ENCODE peak calls at places on chromosomes 16 and 17, in eight cellular contexts. One of them, this sample, is unnamed. For H3K27me3, the result is how much of the 10 kb centered on the place peaks cover.

GRCh38 chr16:58678716-58679115 is 5.9 kb downstream of the SLC38A7 start:
- DNase-seq in dorsolateral prefrontal cortex: peak
- DNase-seq in A673: no peak
- DNase-seq in Karpas-422: peak
- DNase-seq in fibroblast of lung: peak
- DNase-seq in tibial nerve: no peak
- DNase-seq in right lobe of liver: peak
- DNase-seq in left lung: no peak
- DNase-seq in this sample: no peak

GRCh38 chr17:46818929-46819859 is 702 bp upstream of the WNT3 start:
- DNase-seq in left lung: no peak
- DNase-seq in right lobe of liver: no peak
- DNase-seq in fibroblast of lung: no peak
- DNase-seq in Karpas-422: no peak
- DNase-seq in A673: no peak
- DNase-seq in dorsolateral prefrontal cortex: no peak
- DNase-seq in tibial nerve: no peak
- DNase-seq in this sample: no peak

GRCh38 chr17:4556996-4557395 is 1.8 kb upstream of the MYBBP1A start:
- DNase-seq in tibial nerve: no peak
- DNase-seq in fibroblast of lung: no peak
- DNase-seq in dorsolateral prefrontal cortex: no peak
- DNase-seq in A673: no peak
- DNase-seq in right lobe of liver: no peak
- DNase-seq in Karpas-422: no peak
- DNase-seq in left lung: no peak
- DNase-seq in this sample: no peak

GRCh38 chr17:8055851-8056231 is 17.0 kb downstream of the ALOX15B start:
- DNase-seq in Karpas-422: no peak
- DNase-seq in right lobe of liver: no peak
- DNase-seq in dorsolateral prefrontal cortex: peak
- DNase-seq in A673: no peak
- DNase-seq in left lung: no peak
- DNase-seq in tibial nerve: no peak
- DNase-seq in fibroblast of lung: no peak
- DNase-seq in this sample: no peak

GRCh38 chr16:24538756-24539294 is 541 bp upstream of the RBBP6 start:
- DNase-seq in left lung: no peak
- DNase-seq in fibroblast of lung: no peak
- DNase-seq in dorsolateral prefrontal cortex: no peak
- DNase-seq in Karpas-422: no peak
- DNase-seq in A673: no peak
- DNase-seq in tibial nerve: no peak
- DNase-seq in right lobe of liver: no peak
- DNase-seq in this sample: no peak

GRCh38 chr17:36094746-36095145 is 4.8 kb upstream of the CCL3 start:
- DNase-seq in fibroblast of lung: no peak
- DNase-seq in left lung: no peak
- DNase-seq in right lobe of liver: no peak
- DNase-seq in tibial nerve: no peak
- DNase-seq in dorsolateral prefrontal cortex: no peak
- DNase-seq in Karpas-422: no peak
- DNase-seq in A673: no peak
- DNase-seq in this sample: no peak

GRCh38 chr17:81960130-81960958 is 643 bp downstream of the NOTUM start:
- DNase-seq in tibial nerve: no peak
- DNase-seq in dorsolateral prefrontal cortex: no peak
- DNase-seq in left lung: no peak
- DNase-seq in fibroblast of lung: no peak
- DNase-seq in Karpas-422: no peak
- DNase-seq in A673: no peak
- DNase-seq in right lobe of liver: peak
- DNase-seq in this sample: no peak

GRCh38 chr16:19071811-19072777 is 4.7 kb downstream of the COQ7 start:
- DNase-seq in tibial nerve: peak
- DNase-seq in A673: peak
- DNase-seq in left lung: no peak
- DNase-seq in fibroblast of lung: peak
- DNase-seq in dorsolateral prefrontal cortex: no peak
- DNase-seq in right lobe of liver: no peak
- DNase-seq in Karpas-422: peak
- DNase-seq in this sample: peak

GRCh38 chr17:30309591-30309990 is 17.8 kb upstream of the BLMH start:
- DNase-seq in tibial nerve: no peak
- DNase-seq in A673: no peak
- DNase-seq in fibroblast of lung: no peak
- DNase-seq in right lobe of liver: no peak
- DNase-seq in dorsolateral prefrontal cortex: no peak
- DNase-seq in left lung: no peak
- DNase-seq in Karpas-422: no peak
- DNase-seq in this sample: no peak

GRCh38 chr16:87778830-87779579 is 13.2 kb upstream of the KLHDC4 start:
- DNase-seq in A673: peak
- DNase-seq in right lobe of liver: peak
- DNase-seq in tibial nerve: peak
- DNase-seq in left lung: peak
- DNase-seq in fibroblast of lung: peak
- DNase-seq in dorsolateral prefrontal cortex: peak
- DNase-seq in Karpas-422: peak
- DNase-seq in this sample: peak

GRCh38 chr17:30450125-30451027 is 26.8 kb upstream of the GOSR1 start:
- DNase-seq in dorsolateral prefrontal cortex: no peak
- DNase-seq in A673: no peak
- DNase-seq in left lung: no peak
- DNase-seq in Karpas-422: no peak
- DNase-seq in fibroblast of lung: peak
- DNase-seq in right lobe of liver: no peak
- DNase-seq in tibial nerve: no peak
- DNase-seq in this sample: no peak

GRCh38 chr17:47427985-47428384 is 102.9 kb upstream of the NPEPPS start:
- DNase-seq in right lobe of liver: no peak
- DNase-seq in left lung: no peak
- DNase-seq in A673: no peak
- DNase-seq in dorsolateral prefrontal cortex: no peak
- DNase-seq in tibial nerve: no peak
- DNase-seq in fibroblast of lung: no peak
- DNase-seq in Karpas-422: no peak
- DNase-seq in this sample: peak

GRCh38 chr16:6482861-6483530 is 849.6 kb upstream of the RBFOX1 start:
- DNase-seq in Karpas-422: no peak
- DNase-seq in right lobe of liver: no peak
- DNase-seq in dorsolateral prefrontal cortex: peak
- DNase-seq in A673: no peak
- DNase-seq in left lung: peak
- DNase-seq in fibroblast of lung: no peak
- DNase-seq in tibial nerve: no peak
- DNase-seq in this sample: no peak

GRCh38 chr17:64455993-64456885 is 7.3 kb downstream of the MILR1 start:
- DNase-seq in tibial nerve: no peak
- DNase-seq in Karpas-422: peak
- DNase-seq in dorsolateral prefrontal cortex: no peak
- DNase-seq in fibroblast of lung: no peak
- DNase-seq in A673: no peak
- DNase-seq in right lobe of liver: no peak
- DNase-seq in left lung: no peak
- DNase-seq in this sample: no peak

GRCh38 chr16:63217011-63217410 is 1180.8 kb upstream of the CDH8 start:
- DNase-seq in fibroblast of lung: no peak
- DNase-seq in dorsolateral prefrontal cortex: no peak
- DNase-seq in Karpas-422: no peak
- DNase-seq in tibial nerve: no peak
- DNase-seq in A673: peak
- DNase-seq in left lung: no peak
- DNase-seq in right lobe of liver: no peak
- DNase-seq in this sample: no peak

GRCh38 chr17:71828182-71828596 is 292.6 kb upstream of the SOX9 start:
- DNase-seq in right lobe of liver: no peak
- DNase-seq in fibroblast of lung: no peak
- DNase-seq in left lung: no peak
- DNase-seq in tibial nerve: no peak
- DNase-seq in dorsolateral prefrontal cortex: peak
- DNase-seq in A673: peak
- DNase-seq in Karpas-422: no peak
- DNase-seq in this sample: no peak

GRCh38 chr16:86150646-86151371 is 251.8 kb downstream of the IRF8 start:
- DNase-seq in dorsolateral prefrontal cortex: no peak
- DNase-seq in left lung: no peak
- DNase-seq in Karpas-422: no peak
- DNase-seq in right lobe of liver: no peak
- DNase-seq in fibroblast of lung: no peak
- DNase-seq in A673: no peak
- DNase-seq in tibial nerve: no peak
- DNase-seq in this sample: no peak
- H3K27me3 ChIP-seq in dorsolateral prefrontal cortex: under half
- H3K27me3 ChIP-seq in left lung: under half
- H3K27me3 ChIP-seq in Karpas-422: under half
- H3K27me3 ChIP-seq in right lobe of liver: under half
- H3K27me3 ChIP-seq in fibroblast of lung: under half
- H3K27me3 ChIP-seq in A673: half or more
- H3K27me3 ChIP-seq in tibial nerve: under half
- H3K27me3 ChIP-seq in this sample: under half

GRCh38 chr16:79795556-79795955 is 195.0 kb upstream of the MAF start:
- DNase-seq in right lobe of liver: no peak
- DNase-seq in Karpas-422: no peak
- DNase-seq in A673: no peak
- DNase-seq in tibial nerve: no peak
- DNase-seq in left lung: no peak
- DNase-seq in dorsolateral prefrontal cortex: no peak
- DNase-seq in fibroblast of lung: no peak
- DNase-seq in this sample: no peak

GRCh38 chr16:79797486-79797885 is 196.9 kb upstream of the MAF start:
- DNase-seq in A673: no peak
- DNase-seq in left lung: no peak
- DNase-seq in right lobe of liver: no peak
- DNase-seq in dorsolateral prefrontal cortex: no peak
- DNase-seq in fibroblast of lung: no peak
- DNase-seq in Karpas-422: no peak
- DNase-seq in tibial nerve: no peak
- DNase-seq in this sample: no peak

GRCh38 chr16:79800016-79800608 is 199.6 kb upstream of the MAF start:
- DNase-seq in tibial nerve: no peak
- DNase-seq in left lung: no peak
- DNase-seq in A673: no peak
- DNase-seq in right lobe of liver: no peak
- DNase-seq in Karpas-422: no peak
- DNase-seq in dorsolateral prefrontal cortex: no peak
- DNase-seq in fibroblast of lung: no peak
- DNase-seq in this sample: no peak

GRCh38 chr16:79801550-79802090 is 201.1 kb upstream of the MAF start:
- DNase-seq in right lobe of liver: no peak
- DNase-seq in fibroblast of lung: no peak
- DNase-seq in A673: no peak
- DNase-seq in tibial nerve: no peak
- DNase-seq in dorsolateral prefrontal cortex: no peak
- DNase-seq in left lung: no peak
- DNase-seq in Karpas-422: no peak
- DNase-seq in this sample: no peak

GRCh38 chr16:79798416-79799053 is 198.0 kb upstream of the MAF start:
- DNase-seq in tibial nerve: no peak
- DNase-seq in Karpas-422: no peak
- DNase-seq in left lung: no peak
- DNase-seq in A673: no peak
- DNase-seq in dorsolateral prefrontal cortex: no peak
- DNase-seq in fibroblast of lung: no peak
- DNase-seq in right lobe of liver: no peak
- DNase-seq in this sample: no peak
- H3K27me3 ChIP-seq in tibial nerve: under half
- H3K27me3 ChIP-seq in Karpas-422: under half
- H3K27me3 ChIP-seq in left lung: under half
- H3K27me3 ChIP-seq in A673: under half
- H3K27me3 ChIP-seq in dorsolateral prefrontal cortex: under half
- H3K27me3 ChIP-seq in fibroblast of lung: under half
- H3K27me3 ChIP-seq in right lobe of liver: under half
- H3K27me3 ChIP-seq in this sample: under half

DNA sequence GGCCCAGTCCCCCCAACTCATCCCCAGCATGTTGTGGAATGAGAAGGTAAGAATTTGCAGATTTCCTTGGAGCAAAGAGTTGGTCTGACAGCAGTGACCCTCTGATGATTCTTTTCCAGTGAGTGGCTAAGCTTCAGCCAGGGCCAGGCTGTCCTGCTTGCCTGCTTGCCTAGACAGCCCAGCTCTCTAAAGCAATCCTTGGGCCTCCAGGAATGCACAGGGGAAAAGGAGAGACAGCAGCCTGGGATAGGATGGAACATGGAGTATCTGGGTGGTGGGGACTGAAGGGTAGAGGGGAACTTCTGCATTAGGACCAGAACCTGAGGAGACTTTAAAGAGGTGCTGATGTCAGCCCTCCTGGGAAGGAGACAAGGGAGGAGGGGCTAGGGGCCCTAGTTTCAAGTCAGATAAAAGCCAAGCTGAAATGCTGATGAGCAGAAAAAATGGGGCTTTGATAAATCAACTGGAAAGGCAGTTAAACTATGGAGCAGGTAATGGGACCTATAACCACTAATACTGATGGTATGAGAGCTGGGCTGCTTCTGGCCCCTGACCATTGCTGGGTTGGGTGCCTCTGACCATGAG is 1.8 kb downstream of the HOXB7 start:
- DNase-seq in dorsolateral prefrontal cortex: no peak
- DNase-seq in Karpas-422: peak
- DNase-seq in fibroblast of lung: no peak
- DNase-seq in right lobe of liver: no peak
- DNase-seq in tibial nerve: no peak
- DNase-seq in A673: no peak
- DNase-seq in left lung: no peak
- DNase-seq in this sample: no peak
- H3K27me3 ChIP-seq in dorsolateral prefrontal cortex: half or more
- H3K27me3 ChIP-seq in Karpas-422: under half
- H3K27me3 ChIP-seq in fibroblast of lung: under half
- H3K27me3 ChIP-seq in right lobe of liver: under half
- H3K27me3 ChIP-seq in tibial nerve: half or more
- H3K27me3 ChIP-seq in A673: under half
- H3K27me3 ChIP-seq in left lung: half or more
- H3K27me3 ChIP-seq in this sample: under half

GRCh38 chr17:34647511-34647910 is 68.1 kb downstream of the TMEM132E start:
- DNase-seq in dorsolateral prefrontal cortex: no peak
- DNase-seq in tibial nerve: no peak
- DNase-seq in Karpas-422: no peak
- DNase-seq in A673: no peak
- DNase-seq in right lobe of liver: no peak
- DNase-seq in fibroblast of lung: no peak
- DNase-seq in left lung: no peak
- DNase-seq in this sample: no peak
- H3K27me3 ChIP-seq in dorsolateral prefrontal cortex: under half
- H3K27me3 ChIP-seq in tibial nerve: under half
- H3K27me3 ChIP-seq in Karpas-422: under half
- H3K27me3 ChIP-seq in A673: under half
- H3K27me3 ChIP-seq in right lobe of liver: under half
- H3K27me3 ChIP-seq in fibroblast of lung: under half
- H3K27me3 ChIP-seq in left lung: half or more
- H3K27me3 ChIP-seq in this sample: under half

This sample was measured in colonic mucosa.